ENCODE peak calls at places on chromosomes 6 and 20, in eight cellular contexts. P is AG10803; D is caudate nucleus; Z is HTR-8/SVneo; Q is HS-5; B is stimulated activated CD4-positive, alpha-beta T cell treated with anti-CD3 and anti-CD28 coated beads, Interleukin-4, amount 100 ng/mL, for 1 hour; G is psoas muscle; V is T-helper 1 cell. E is an unnamed sample.

GRCh38 chr6:169656626-169657610 is 44.9 kb downstream of the WDR27 start:
- DNase-seq in P (no peak), D (no peak), Z (no peak), Q (no peak), B (no peak), G (no peak), V (no peak), E (no peak)

GRCh38 chr6:31737315-31738047 is 1.2 kb upstream of the CLIC1 start:
- DNase-seq in P (no peak), D (no peak), Z (no peak), Q (no peak), B (no peak), G (no peak), V (no peak), E (no peak)

GRCh38 chr6:131250121-131250520 is 114.9 kb downstream of the AKAP7 start:
- DNase-seq in P (peak), D (peak), Z (no peak), Q (no peak), B (peak), G (peak), V (no peak), E (no peak)

GRCh38 chr6:43277643-43278523 is 20.2 kb upstream of the SLC22A7 start:
- DNase-seq in P (no peak), D (peak), Z (no peak), Q (no peak), B (no peak), G (no peak), V (no peak), E (no peak)

GRCh38 chr20:48697845-48698491 is 129.8 kb downstream of the PREX1 start:
- DNase-seq in P (peak), D (peak), Z (peak), Q (peak), B (no peak), G (peak), V (no peak), E (no peak)

GRCh38 chr6:54737247-54737646 is 109.3 kb upstream of the FAM83B start:
- DNase-seq in P (no peak), D (no peak), Z (no peak), Q (no peak), B (no peak), G (no peak), V (no peak), E (no peak)

GRCh38 chr6:42610416-42610815 is 46.6 kb downstream of the UBR2 start:
- DNase-seq in P (no peak), D (no peak), Z (no peak), Q (no peak), B (no peak), G (no peak), V (no peak), E (no peak)

GRCh38 chr20:30484749-30485070 is 772.8 kb upstream of the DEFB115 start:
- DNase-seq in P (no peak), D (no peak), Z (no peak), Q (no peak), B (no peak), G (no peak), V (no peak), E (no peak)

GRCh38 chr6:42131531-42131930 is 10.9 kb downstream of the C6orf132 start:
- DNase-seq in P (peak), D (no peak), Z (peak), Q (peak), B (no peak), G (no peak), V (no peak), E (no peak)

GRCh38 chr6:73985891-73986290 is 289.9 kb downstream of the CD109 start:
- DNase-seq in P (peak), D (no peak), Z (no peak), Q (peak), B (no peak), G (no peak), V (no peak), E (no peak)

GRCh38 chr20:23386304-23387117 is 24.5 kb downstream of the GZF1 start:
- DNase-seq in P (no peak), D (no peak), Z (no peak), Q (no peak), B (no peak), G (no peak), V (no peak), E (no peak)

GRCh38 chr6:125444234-125444949 is 142.6 kb upstream of the HDDC2 start:
- DNase-seq in P (no peak), D (peak), Z (no peak), Q (no peak), B (no peak), G (peak), V (no peak), E (no peak)

GRCh38 chr6:82196159-82196558 is 51.4 kb downstream of the IBTK start:
- DNase-seq in P (no peak), D (no peak), Z (no peak), Q (no peak), B (no peak), G (no peak), V (no peak), E (no peak)

GRCh38 chr6:169224185-169224695 is 29.4 kb downstream of the THBS2 start:
- DNase-seq in P (peak), D (no peak), Z (peak), Q (no peak), B (no peak), G (no peak), V (no peak), E (no peak)

GRCh38 chr20:44832724-44833123 is 22.4 kb upstream of the RIMS4 start:
- DNase-seq in P (peak), D (peak), Z (peak), Q (peak), B (no peak), G (no peak), V (no peak), E (no peak)

GRCh38 chr6:113634352-113635163 is 222.6 kb upstream of the MARCKS start:
- DNase-seq in P (peak), D (no peak), Z (no peak), Q (no peak), B (no peak), G (no peak), V (no peak), E (no peak)

GRCh38 chr20:4341804-4342560 is 326.6 kb upstream of the RNF24 start:
- DNase-seq in P (peak), D (no peak), Z (peak), Q (peak), B (no peak), G (no peak), V (no peak), E (no peak)

GRCh38 chr6:44431118-44431725 is 43.7 kb downstream of the CDC5L start:
- DNase-seq in P (peak), D (peak), Z (peak), Q (no peak), B (peak), G (no peak), V (peak), E (peak)

GRCh38 chr6:156657311-156657710 is 119.9 kb upstream of the ARID1B start:
- DNase-seq in P (no peak), D (no peak), Z (no peak), Q (no peak), B (no peak), G (no peak), V (no peak), E (no peak)

GRCh38 chr6:52186480-52186879 is 305 bp downstream of the IL17A start:
- DNase-seq in P (no peak), D (no peak), Z (no peak), Q (no peak), B (no peak), G (no peak), V (no peak), E (no peak)

GRCh38 chr20:47464380-47465101 is 37.1 kb upstream of the NCOA3 start:
- DNase-seq in P (peak), D (no peak), Z (peak), Q (peak), B (no peak), G (peak), V (no peak), E (no peak)

GRCh38 chr6:104396077-104396476 is 463.6 kb downstream of the HACE1 start:
- DNase-seq in P (no peak), D (no peak), Z (no peak), Q (no peak), B (no peak), G (no peak), V (no peak), E (no peak)

GRCh38 chr6:163347021-163347446 is 67.5 kb upstream of the QKI start:
- DNase-seq in P (no peak), D (no peak), Z (no peak), Q (no peak), B (no peak), G (peak), V (no peak), E (no peak)

GRCh38 chr6:17352302-17352701 is 41.1 kb upstream of the CAP2 start:
- DNase-seq in P (peak), D (no peak), Z (no peak), Q (no peak), B (no peak), G (no peak), V (no peak), E (no peak)

GRCh38 chr6:43455034-43455747 is at the start of gene DLK2:
- DNase-seq in P (no peak), D (peak), Z (peak), Q (no peak), B (peak), G (no peak), V (peak), E (peak)

GRCh38 chr20:33674294-33675126 is at the start of gene NECAB3:
- DNase-seq in P (peak), D (peak), Z (peak), Q (peak), B (peak), G (peak), V (peak), E (peak)

GRCh38 chr20:12287575-12287974 is 369.9 kb downstream of the BTBD3 start:
- DNase-seq in P (no peak), D (no peak), Z (no peak), Q (peak), B (no peak), G (no peak), V (no peak), E (no peak)

GRCh38 chr6:90885611-90886056 is 298.8 kb upstream of the MAP3K7 start:
- DNase-seq in P (no peak), D (no peak), Z (no peak), Q (no peak), B (no peak), G (no peak), V (no peak), E (no peak)

GRCh38 chr20:10322073-10323012 is 103.7 kb downstream of the SNAP25 start:
- DNase-seq in P (no peak), D (no peak), Z (no peak), Q (no peak), B (no peak), G (no peak), V (no peak), E (no peak)

GRCh38 chr6:81304486-81304885 is 448.0 kb downstream of the TENT5A start:
- DNase-seq in P (peak), D (no peak), Z (no peak), Q (peak), B (no peak), G (no peak), V (no peak), E (no peak)

GRCh38 chr6:19356692-19357091 is 480.5 kb upstream of the ID4 start:
- DNase-seq in P (peak), D (no peak), Z (no peak), Q (no peak), B (no peak), G (no peak), V (no peak), E (no peak)